ENCODE peak calls at places on chromosome 3, in ten cellular contexts. I is prostate gland, U is RWPE2, C is left lung, E is adrenal gland, F is BE2C, S is PC-3, R is aorta, D is hepatocyte, L is BJ. J is an unnamed sample. For H3K36me3, the result is how much of the 10 kb centered on the place peaks cover.

GRCh38 chr3:71989165-71989564 is 204.2 kb upstream of the PROK2 start:
- DNase-seq in D (no peak), S (peak), E (no peak), C (no peak), L (no peak), I (no peak), F (no peak), U (no peak), R (no peak), J (no peak)

GRCh38 chr3:46097691-46098241 is 70.5 kb upstream of the XCR1 start:
- DNase-seq in S (no peak), C (no peak), R (no peak), I (no peak), E (no peak), D (no peak), L (no peak), F (no peak), U (no peak), J (no peak)

GRCh38 chr3:45362768-45363167 is 25.6 kb upstream of the LARS2 start:
- DNase-seq in E (no peak), U (no peak), I (no peak), F (no peak), S (peak), D (peak), C (peak), L (no peak), R (peak), J (no peak)

GRCh38 chr3:25856902-25857518 is 67.1 kb downstream of the OXSM start:
- DNase-seq in C (no peak), D (peak), I (no peak), F (no peak), E (no peak), R (no peak), L (no peak), U (no peak), S (peak), J (no peak)

GRCh38 chr3:116140100-116140689 is 305.1 kb downstream of the LSAMP start:
- DNase-seq in C (no peak), D (peak), I (no peak), S (peak), R (no peak), U (no peak), L (no peak), F (no peak), E (no peak), J (no peak)

GRCh38 chr3:14201881-14202684 is 23.5 kb downstream of the LSM3 start:
- DNase-seq in E (no peak), C (no peak), U (no peak), I (no peak), R (no peak), F (no peak), S (no peak), D (no peak), L (no peak), J (no peak)

GRCh38 chr3:50587806-50588758 is 18.8 kb downstream of the HEMK1 start:
- DNase-seq in D (no peak), S (no peak), E (no peak), I (no peak), U (no peak), C (no peak), L (no peak), R (no peak), F (no peak), J (no peak)

GRCh38 chr3:29382399-29382798 is 101.5 kb downstream of the RBMS3 start:
- DNase-seq in I (no peak), L (no peak), U (no peak), D (no peak), F (no peak), R (no peak), S (no peak), C (no peak), E (no peak), J (no peak)

GRCh38 chr3:56845505-56845904 is 43.8 kb upstream of the ARHGEF3 start:
- DNase-seq in E (no peak), I (no peak), U (no peak), D (no peak), L (no peak), C (no peak), R (no peak), S (peak), F (no peak), J (no peak)

GRCh38 chr3:170830580-170830979 is 39.4 kb downstream of the RPL22L1 start:
- DNase-seq in C (no peak), E (no peak), U (no peak), L (no peak), S (no peak), D (no peak), I (no peak), F (no peak), R (no peak), J (no peak)

GRCh38 chr3:53490131-53490474 is 4.3 kb upstream of the CACNA1D start:
- DNase-seq in L (no peak), I (no peak), C (no peak), D (no peak), E (no peak), F (no peak), U (no peak), S (no peak), R (no peak), J (no peak)

GRCh38 chr3:14796403-14797077 is 22.2 kb upstream of the FGD5 start:
- DNase-seq in I (no peak), R (no peak), L (no peak), D (no peak), E (no peak), F (no peak), S (no peak), U (peak), C (peak), J (no peak)

DNA sequence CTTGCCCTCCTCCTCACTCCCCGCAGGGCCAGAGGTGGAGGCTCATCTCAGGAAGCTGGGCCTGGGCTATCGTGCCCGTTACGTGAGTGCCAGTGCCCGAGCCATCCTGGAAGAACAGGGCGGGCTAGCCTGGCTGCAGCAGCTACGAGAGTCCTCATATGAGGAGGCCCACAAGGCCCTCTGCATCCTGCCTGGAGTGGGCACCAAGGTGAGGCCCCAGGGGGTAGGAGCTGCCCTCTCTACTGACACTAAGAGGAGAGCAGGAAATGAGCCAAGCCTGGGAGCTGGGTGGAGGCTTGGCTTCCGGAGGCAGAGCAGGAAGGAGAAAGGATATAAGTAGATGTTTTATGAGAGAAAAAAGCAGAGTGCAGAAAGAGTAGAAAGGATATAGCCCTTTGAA is 4.9 kb downstream of the OGG1 start:
- DNase-seq in L (no peak), U (no peak), F (no peak), D (no peak), S (peak), E (no peak), R (no peak), I (no peak), C (no peak), J (no peak)
- H3K36me3 ChIP-seq in L (under half), U (under half), F (under half), D (under half), S (under half), E (under half), R (under half), I (under half), C (half or more), J (half or more)

DNA sequence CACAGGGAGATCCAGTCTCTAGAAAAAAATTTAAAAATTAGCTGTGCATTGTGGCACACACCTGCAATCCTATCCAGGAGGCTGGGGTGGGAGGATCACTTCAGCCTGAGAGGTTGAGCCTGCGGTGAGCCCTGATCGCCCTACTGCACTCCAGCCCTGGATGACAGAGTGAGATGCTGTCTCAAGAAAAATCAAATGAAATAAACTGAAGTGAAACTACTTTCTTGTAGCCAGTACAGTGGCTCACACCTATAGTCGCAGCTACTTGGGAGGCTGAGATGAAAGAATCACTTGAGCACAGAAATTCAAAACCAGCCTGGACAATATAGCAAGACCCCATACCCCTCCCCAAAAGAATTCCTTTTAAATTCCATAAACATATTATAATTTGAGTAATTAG is 35.4 kb downstream of the SMARCC1 start:
- DNase-seq in D (no peak), I (no peak), E (no peak), L (no peak), U (no peak), S (no peak), F (no peak), R (no peak), C (no peak), J (no peak)
- H3K36me3 ChIP-seq in D (under half), I (under half), E (under half), L (under half), U (under half), S (under half), F (under half), R (under half), C (under half), J (half or more)

DNA sequence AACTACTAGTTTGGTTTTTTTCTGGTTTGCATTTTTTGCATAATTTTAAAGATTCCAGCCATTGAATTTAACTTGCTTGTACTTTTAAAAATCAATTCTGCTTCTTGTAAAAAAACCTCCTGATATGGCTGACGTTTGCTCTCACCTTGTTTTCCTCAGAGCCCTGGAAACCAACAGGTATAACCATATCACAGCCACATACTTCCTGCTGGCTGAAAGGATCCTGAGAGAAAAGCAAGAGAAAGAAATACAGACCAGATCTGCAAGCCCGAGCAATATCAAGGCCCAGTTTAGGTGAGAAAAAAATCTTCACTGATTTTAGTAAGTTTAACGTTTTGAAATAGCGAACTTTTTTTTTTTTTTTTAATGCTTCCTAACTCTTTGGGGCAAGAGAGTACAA is 56.8 kb downstream of the SNRK start:
- DNase-seq in I (no peak), L (no peak), F (no peak), D (no peak), U (no peak), R (no peak), C (no peak), S (no peak), E (no peak), J (no peak)
- H3K36me3 ChIP-seq in I (under half), L (under half), F (under half), D (under half), U (half or more), R (under half), C (half or more), S (half or more), E (under half), J (under half)

GRCh38 chr3:41239587-41239986 is 40.3 kb downstream of the CTNNB1 start:
- DNase-seq in U (no peak), D (no peak), I (no peak), C (no peak), L (peak), R (no peak), S (no peak), F (no peak), E (no peak), J (no peak)

GRCh38 chr3:41241159-41241558 is 41.9 kb downstream of the CTNNB1 start:
- DNase-seq in F (no peak), D (no peak), U (no peak), I (no peak), C (no peak), S (no peak), R (no peak), E (no peak), L (no peak), J (no peak)

GRCh38 chr3:41234823-41235722 is 35.8 kb downstream of the CTNNB1 start:
- DNase-seq in S (peak), F (no peak), L (no peak), U (no peak), I (no peak), E (no peak), R (no peak), D (no peak), C (no peak), J (no peak)

GRCh38 chr3:41236198-41236597 is 36.9 kb downstream of the CTNNB1 start:
- DNase-seq in R (no peak), I (no peak), C (no peak), D (no peak), F (no peak), S (no peak), U (no peak), E (no peak), L (no peak), J (no peak)

GRCh38 chr3:41237907-41238306 is 38.6 kb downstream of the CTNNB1 start:
- DNase-seq in I (no peak), U (no peak), R (no peak), L (no peak), D (no peak), E (no peak), F (no peak), C (no peak), S (no peak), J (no peak)
- H3K36me3 ChIP-seq in I (under half), U (half or more), R (under half), L (under half), D (under half), E (under half), F (under half), C (half or more), S (half or more), J (half or more)

GRCh38 chr3:113008117-113008516 is 17.3 kb downstream of the GTPBP8 start:
- DNase-seq in S (no peak), F (no peak), I (no peak), C (no peak), R (no peak), E (no peak), D (no peak), L (no peak), U (no peak), J (no peak)
- H3K36me3 ChIP-seq in S (half or more), F (half or more), I (under half), C (half or more), R (under half), E (under half), D (under half), L (under half), U (half or more), J (half or more)

DNA sequence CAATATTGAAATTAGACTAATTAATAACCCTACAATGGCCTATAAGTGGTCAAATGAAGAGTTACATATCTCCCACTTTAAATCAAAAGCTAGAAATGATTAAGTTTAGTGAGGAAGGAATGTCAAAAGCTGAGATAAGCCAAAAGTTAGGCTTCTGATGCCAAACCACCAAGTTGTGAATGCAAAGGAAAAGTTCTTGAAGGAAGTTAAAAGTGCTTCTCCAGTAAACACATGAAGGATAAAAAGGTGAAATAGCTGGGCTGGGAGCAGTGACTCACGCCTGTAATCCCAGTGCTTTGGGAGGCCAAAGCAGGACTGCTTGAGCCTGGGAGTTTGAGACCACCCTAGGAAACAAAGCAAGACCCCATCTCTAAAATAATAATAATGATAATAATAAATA is 46.9 kb upstream of the DCUN1D1 start:
- DNase-seq in I (no peak), U (no peak), C (no peak), F (no peak), D (no peak), R (no peak), S (no peak), L (no peak), E (no peak), J (no peak)
- H3K36me3 ChIP-seq in I (under half), U (under half), C (under half), F (under half), D (under half), R (under half), S (under half), L (under half), E (under half), J (under half)

GRCh38 chr3:127210654-127210943 is 17.7 kb downstream of the PRR23E start:
- DNase-seq in L (no peak), E (no peak), S (no peak), C (no peak), F (no peak), D (no peak), R (no peak), U (no peak), I (no peak), J (no peak)
- H3K36me3 ChIP-seq in L (under half), E (under half), S (under half), C (under half), F (under half), D (under half), R (under half), U (under half), I (under half), J (under half)

J was measured in WERI-Rb-1.